ENCODE peak calls at places on chromosome 14, in six cellular contexts. R is stomach, X is PC-3, F is ovary, U is aorta, H is hepatocyte. E is an unnamed sample.

GRCh38 chr14:61645247-61645646 is 50.1 kb upstream of the HIF1A start:
- DNase-seq in R (no peak), X (no peak), F (no peak), U (no peak), H (no peak), E (no peak)

GRCh38 chr14:31360919-31361662 is 59.3 kb downstream of the HEATR5A start:
- DNase-seq in R (no peak), X (peak; percentile 75), F (no peak), U (no peak), H (no peak), E (no peak)

GRCh38 chr14:77014004-77014604 is 14.4 kb downstream of the IRF2BPL start:
- DNase-seq in R (peak; percentile 77), X (no peak), F (peak; percentile 87), U (peak; percentile 81), H (peak; percentile 75), E (no peak)

GRCh38 chr14:27605298-27605697 is 1007.5 kb upstream of the NOVA1 start:
- DNase-seq in R (no peak), X (no peak), F (no peak), U (no peak), H (no peak), E (no peak)

GRCh38 chr14:87196436-87196835 is 796.5 kb downstream of the GALC start:
- DNase-seq in R (no peak), X (no peak), F (no peak), U (no peak), H (no peak), E (no peak)

GRCh38 chr14:23829736-23830474 is 123.7 kb upstream of the DHRS4 start:
- DNase-seq in R (peak; percentile 42), X (peak; percentile 96), F (no peak), U (no peak), H (peak; percentile 62), E (no peak)

GRCh38 chr14:64501326-64502171 is 2.1 kb downstream of the ZBTB25 start:
- DNase-seq in R (peak; percentile 43), X (peak; percentile 72), F (peak; percentile 46), U (no peak), H (peak; percentile 71), E (no peak)

GRCh38 chr14:24398943-24399801 is at the start of gene NYNRIN:
- DNase-seq in R (peak; percentile 40), X (no peak), F (peak; percentile 79), U (peak; percentile 84), H (peak; percentile 79), E (no peak)

GRCh38 chr14:23483216-23483854 is 13.8 kb downstream of the NGDN start:
- DNase-seq in R (no peak), X (peak; percentile 15), F (no peak), U (no peak), H (peak; percentile 30), E (no peak)

GRCh38 chr14:89367449-89368120 is 49.4 kb downstream of the FOXN3 start:
- DNase-seq in R (peak; percentile 47), X (no peak), F (no peak), U (no peak), H (no peak), E (no peak)

GRCh38 chr14:89360277-89360676 is 56.8 kb downstream of the FOXN3 start:
- DNase-seq in R (no peak), X (no peak), F (no peak), U (no peak), H (no peak), E (no peak)

GRCh38 chr14:89365071-89365801 is 51.8 kb downstream of the FOXN3 start:
- DNase-seq in R (peak; percentile 31), X (no peak), F (no peak), U (no peak), H (no peak), E (no peak)

GRCh38 chr14:89366580-89367448 is 50.2 kb downstream of the FOXN3 start:
- DNase-seq in R (no peak), X (no peak), F (peak; percentile 71), U (no peak), H (peak; percentile 59), E (no peak)

DNA sequence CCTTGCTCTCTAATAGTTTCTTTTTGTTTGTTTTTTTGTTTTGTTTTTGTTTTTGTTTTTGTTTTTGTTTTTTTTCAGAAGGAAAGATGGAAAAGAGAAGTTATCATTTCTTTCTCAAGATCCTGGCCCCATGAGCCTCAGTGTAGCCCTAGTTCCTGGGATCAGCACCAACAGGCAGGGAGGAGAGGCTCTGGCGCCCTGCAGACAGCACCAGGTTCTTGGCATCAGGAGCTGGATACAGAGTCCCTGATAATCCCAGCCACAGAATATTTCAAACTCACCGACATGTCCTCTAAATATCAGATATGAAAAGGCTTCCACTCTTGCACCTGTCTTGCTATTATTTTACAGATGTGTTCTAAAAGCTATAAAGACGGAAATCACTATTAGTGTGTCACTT is 52.7 kb downstream of the FOXN3 start:
- DNase-seq in R (no peak), X (no peak), F (no peak), U (no peak), H (no peak), E (no peak)
- H3K4me3 ChIP-seq in R (no peak overlapping the region), X (no peak overlapping the region), F (no peak overlapping the region), U (no peak overlapping the region), H (no peak overlapping the region), E (no peak overlapping the region)

GRCh38 chr14:59055439-59056045 is 132.9 kb upstream of the DAAM1 start:
- DNase-seq in R (peak; percentile 26), X (peak; percentile 92), F (no peak), U (no peak), H (peak; percentile 64), E (no peak)

GRCh38 chr14:59061292-59061691 is 127.2 kb upstream of the DAAM1 start:
- DNase-seq in R (no peak), X (no peak), F (no peak), U (no peak), H (no peak), E (no peak)

GRCh38 chr14:59063259-59063658 is 125.2 kb upstream of the DAAM1 start:
- DNase-seq in R (no peak), X (no peak), F (no peak), U (no peak), H (no peak), E (no peak)

GRCh38 chr14:59060841-59061240 is 127.6 kb upstream of the DAAM1 start:
- DNase-seq in R (no peak), X (no peak), F (no peak), U (no peak), H (no peak), E (no peak)
- H3K27ac ChIP-seq in R (no peak overlapping the region), X (no peak overlapping the region), F (no peak overlapping the region), U (no peak overlapping the region), H (no peak overlapping the region), E (no peak overlapping the region)

GRCh38 chr14:105878554-105878953 is 352.2 kb downstream of the TMEM121 start:
- DNase-seq in R (no peak), X (no peak), F (no peak), U (peak; percentile 37), H (no peak), E (no peak)
- H3K9me3 ChIP-seq in R (no peaks in the 10 kb centered on the region), X (no peaks in the 10 kb centered on the region), F (no peaks in the 10 kb centered on the region), U (no peaks in the 10 kb centered on the region), H (no peaks in the 10 kb centered on the region), E (no peaks in the 10 kb centered on the region)

GRCh38 chr14:100219126-100219785 is 19.7 kb upstream of the YY1 start:
- DNase-seq in R (no peak), X (no peak), F (no peak), U (no peak), H (no peak), E (no peak)

GRCh38 chr14:100224229-100224628 is 14.7 kb upstream of the YY1 start:
- DNase-seq in R (no peak), X (no peak), F (no peak), U (no peak), H (no peak), E (no peak)

GRCh38 chr14:100223332-100224171 is 15.4 kb upstream of the YY1 start:
- DNase-seq in R (no peak), X (no peak), F (no peak), U (no peak), H (peak; percentile 34), E (no peak)

GRCh38 chr14:100222219-100223093 is 16.5 kb upstream of the YY1 start:
- DNase-seq in R (no peak), X (no peak), F (no peak), U (no peak), H (no peak), E (no peak)

GRCh38 chr14:100221419-100222218 is 17.3 kb upstream of the YY1 start:
- DNase-seq in R (peak; percentile 79), X (peak; percentile 55), F (peak; percentile 43), U (no peak), H (peak; percentile 80), E (no peak)
- H3K4me3 ChIP-seq in R (peak overlapping the region; percentile 45), X (peak overlapping the region; percentile 58), F (peak overlapping the region; percentile 26), U (peak overlapping the region; percentile 43), H (peak overlapping the region; percentile 35), E (peak overlapping the region; percentile 47)